ENCODE peak calls at places on chromosomes 12 and 14, in ten cellular contexts. G is NCI-H1105; N is islet precursor cell; C is Peyer's patch; Z is HCT116; U is right atrium auricular region; A is cardiac fibroblast; P is nephron progenitor cell; I is pons; D is stimulated activated CD4-positive, alpha-beta T cell treated with anti-CD3 and anti-CD28 coated beads, Interleukin-15, amount 100 ng/mL, for 1 hour. T is an unnamed sample.

GRCh38 chr14:87108726-87109125 is 884.3 kb downstream of the GALC start:
- DNase-seq in G (no peak), N (no peak), C (no peak), Z (no peak), U (no peak), A (peak), P (no peak), I (peak), D (no peak), T (no peak)

GRCh38 chr14:77122555-77123125 is 19.0 kb downstream of the ZDHHC22 start:
- DNase-seq in G (no peak), N (no peak), C (no peak), Z (no peak), U (no peak), A (no peak), P (no peak), I (no peak), D (no peak), T (no peak)

GRCh38 chr12:132161046-132161781 is 17.0 kb downstream of the NOC4L start:
- DNase-seq in G (no peak), N (no peak), C (no peak), Z (peak), U (no peak), A (peak), P (no peak), I (no peak), D (no peak), T (no peak)

GRCh38 chr12:24902521-24903304 is 46.2 kb downstream of the BCAT1 start:
- DNase-seq in G (no peak), N (peak), C (peak), Z (no peak), U (no peak), A (peak), P (peak), I (no peak), D (no peak), T (no peak)

GRCh38 chr12:13839937-13840336 is 141.5 kb downstream of the GRIN2B start:
- DNase-seq in G (no peak), N (no peak), C (no peak), Z (no peak), U (no peak), A (no peak), P (no peak), I (no peak), D (no peak), T (no peak)

GRCh38 chr14:21965042-21965441 is 291.4 kb upstream of the OR4E1 start:
- DNase-seq in G (no peak), N (no peak), C (no peak), Z (no peak), U (no peak), A (no peak), P (no peak), I (no peak), D (no peak), T (no peak)

GRCh38 chr12:54384591-54385041 is at the start of gene ZNF385A:
- DNase-seq in G (no peak), N (no peak), C (no peak), Z (no peak), U (no peak), A (no peak), P (no peak), I (peak), D (no peak), T (no peak)

GRCh38 chr14:94337274-94337673 is 14.1 kb upstream of the SERPINA6 start:
- DNase-seq in G (no peak), N (peak), C (no peak), Z (peak), U (no peak), A (no peak), P (no peak), I (no peak), D (no peak), T (no peak)

GRCh38 chr14:88463318-88463717 is 77.9 kb downstream of the SPATA7 start:
- DNase-seq in G (no peak), N (no peak), C (no peak), Z (peak), U (no peak), A (no peak), P (no peak), I (peak), D (no peak), T (no peak)

GRCh38 chr12:11697670-11698387 is 48.4 kb downstream of the ETV6 start:
- DNase-seq in G (no peak), N (no peak), C (no peak), Z (no peak), U (no peak), A (peak), P (no peak), I (no peak), D (no peak), T (no peak)

T was measured in activated T-helper 1 cell treated with Interleukin-2 at 50 U/mL for 16 hours.